ENCODE peak calls at places on chromosomes 5 and 9, in eight cellular contexts. One of them, this sample, is unnamed.

GRCh38 chr5:172852490-172853354 is 18.7 kb downstream of the ERGIC1 start:
- DNase-seq in RPMI7951: no peak
- DNase-seq in NCI-H1092: no peak
- DNase-seq in sciatic nerve: no peak
- DNase-seq in stimulated activated CD8-positive, alpha-beta memory T cell treated with anti-CD3 and anti-CD28 coated beads, Interleukin-7, amount 100 ng/mL, for 1 hour: no peak
- DNase-seq in islet precursor cell: no peak
- DNase-seq in keratinocyte: no peak
- DNase-seq in cardiac septum: no peak
- DNase-seq in this sample: no peak

GRCh38 chr9:131434673-131435072 is 40.8 kb downstream of the PRRC2B start:
- DNase-seq in RPMI7951: no peak
- DNase-seq in NCI-H1092: no peak
- DNase-seq in sciatic nerve: no peak
- DNase-seq in stimulated activated CD8-positive, alpha-beta memory T cell treated with anti-CD3 and anti-CD28 coated beads, Interleukin-7, amount 100 ng/mL, for 1 hour: no peak
- DNase-seq in islet precursor cell: no peak
- DNase-seq in keratinocyte: no peak
- DNase-seq in cardiac septum: no peak
- DNase-seq in this sample: peak

GRCh38 chr9:90815183-90815943 is 13.7 kb downstream of the SYK start:
- DNase-seq in RPMI7951: peak
- DNase-seq in NCI-H1092: no peak
- DNase-seq in sciatic nerve: peak
- DNase-seq in stimulated activated CD8-positive, alpha-beta memory T cell treated with anti-CD3 and anti-CD28 coated beads, Interleukin-7, amount 100 ng/mL, for 1 hour: no peak
- DNase-seq in islet precursor cell: no peak
- DNase-seq in keratinocyte: no peak
- DNase-seq in cardiac septum: no peak
- DNase-seq in this sample: no peak

GRCh38 chr9:34382054-34382453 is 5.4 kb upstream of the MYORG start:
- DNase-seq in RPMI7951: no peak
- DNase-seq in NCI-H1092: no peak
- DNase-seq in sciatic nerve: no peak
- DNase-seq in stimulated activated CD8-positive, alpha-beta memory T cell treated with anti-CD3 and anti-CD28 coated beads, Interleukin-7, amount 100 ng/mL, for 1 hour: no peak
- DNase-seq in islet precursor cell: no peak
- DNase-seq in keratinocyte: no peak
- DNase-seq in cardiac septum: no peak
- DNase-seq in this sample: no peak

GRCh38 chr9:95264954-95265615 is 52.4 kb downstream of the FANCC start:
- DNase-seq in RPMI7951: peak
- DNase-seq in NCI-H1092: no peak
- DNase-seq in sciatic nerve: no peak
- DNase-seq in stimulated activated CD8-positive, alpha-beta memory T cell treated with anti-CD3 and anti-CD28 coated beads, Interleukin-7, amount 100 ng/mL, for 1 hour: no peak
- DNase-seq in islet precursor cell: no peak
- DNase-seq in keratinocyte: no peak
- DNase-seq in cardiac septum: no peak
- DNase-seq in this sample: no peak

GRCh38 chr9:37806271-37806670 is 5.7 kb downstream of the DCAF10 start:
- DNase-seq in RPMI7951: no peak
- DNase-seq in NCI-H1092: no peak
- DNase-seq in sciatic nerve: no peak
- DNase-seq in stimulated activated CD8-positive, alpha-beta memory T cell treated with anti-CD3 and anti-CD28 coated beads, Interleukin-7, amount 100 ng/mL, for 1 hour: no peak
- DNase-seq in islet precursor cell: no peak
- DNase-seq in keratinocyte: no peak
- DNase-seq in cardiac septum: no peak
- DNase-seq in this sample: no peak

GRCh38 chr9:122099271-122099869 is 6.3 kb upstream of the TTLL11 start:
- DNase-seq in RPMI7951: peak
- DNase-seq in NCI-H1092: peak
- DNase-seq in sciatic nerve: peak
- DNase-seq in stimulated activated CD8-positive, alpha-beta memory T cell treated with anti-CD3 and anti-CD28 coated beads, Interleukin-7, amount 100 ng/mL, for 1 hour: peak
- DNase-seq in islet precursor cell: peak
- DNase-seq in keratinocyte: no peak
- DNase-seq in cardiac septum: peak
- DNase-seq in this sample: no peak

GRCh38 chr5:93162201-93162654 is 418.8 kb downstream of the NR2F1-AS1 start:
- DNase-seq in RPMI7951: peak
- DNase-seq in NCI-H1092: peak
- DNase-seq in sciatic nerve: no peak
- DNase-seq in stimulated activated CD8-positive, alpha-beta memory T cell treated with anti-CD3 and anti-CD28 coated beads, Interleukin-7, amount 100 ng/mL, for 1 hour: no peak
- DNase-seq in islet precursor cell: peak
- DNase-seq in keratinocyte: no peak
- DNase-seq in cardiac septum: no peak
- DNase-seq in this sample: no peak

GRCh38 chr5:38634961-38635369 is 78.5 kb upstream of the LIFR start:
- DNase-seq in RPMI7951: no peak
- DNase-seq in NCI-H1092: no peak
- DNase-seq in sciatic nerve: no peak
- DNase-seq in stimulated activated CD8-positive, alpha-beta memory T cell treated with anti-CD3 and anti-CD28 coated beads, Interleukin-7, amount 100 ng/mL, for 1 hour: no peak
- DNase-seq in islet precursor cell: no peak
- DNase-seq in keratinocyte: no peak
- DNase-seq in cardiac septum: no peak
- DNase-seq in this sample: no peak

GRCh38 chr5:52580921-52581320 is 206.8 kb upstream of the ITGA1 start:
- DNase-seq in RPMI7951: peak
- DNase-seq in NCI-H1092: no peak
- DNase-seq in sciatic nerve: no peak
- DNase-seq in stimulated activated CD8-positive, alpha-beta memory T cell treated with anti-CD3 and anti-CD28 coated beads, Interleukin-7, amount 100 ng/mL, for 1 hour: no peak
- DNase-seq in islet precursor cell: no peak
- DNase-seq in keratinocyte: peak
- DNase-seq in cardiac septum: no peak
- DNase-seq in this sample: no peak

GRCh38 chr9:33814816-33815215 is 2.1 kb upstream of the UBE2R2 start:
- DNase-seq in RPMI7951: no peak
- DNase-seq in NCI-H1092: no peak
- DNase-seq in sciatic nerve: no peak
- DNase-seq in stimulated activated CD8-positive, alpha-beta memory T cell treated with anti-CD3 and anti-CD28 coated beads, Interleukin-7, amount 100 ng/mL, for 1 hour: no peak
- DNase-seq in islet precursor cell: no peak
- DNase-seq in keratinocyte: no peak
- DNase-seq in cardiac septum: no peak
- DNase-seq in this sample: no peak

GRCh38 chr9:70539526-70539925 is 125.1 kb upstream of the KLF9 start:
- DNase-seq in RPMI7951: no peak
- DNase-seq in NCI-H1092: no peak
- DNase-seq in sciatic nerve: no peak
- DNase-seq in stimulated activated CD8-positive, alpha-beta memory T cell treated with anti-CD3 and anti-CD28 coated beads, Interleukin-7, amount 100 ng/mL, for 1 hour: no peak
- DNase-seq in islet precursor cell: no peak
- DNase-seq in keratinocyte: no peak
- DNase-seq in cardiac septum: no peak
- DNase-seq in this sample: no peak

GRCh38 chr9:82052081-82052480 is 63.5 kb downstream of the SPATA31D1 start:
- DNase-seq in RPMI7951: no peak
- DNase-seq in NCI-H1092: no peak
- DNase-seq in sciatic nerve: no peak
- DNase-seq in stimulated activated CD8-positive, alpha-beta memory T cell treated with anti-CD3 and anti-CD28 coated beads, Interleukin-7, amount 100 ng/mL, for 1 hour: no peak
- DNase-seq in islet precursor cell: no peak
- DNase-seq in keratinocyte: no peak
- DNase-seq in cardiac septum: no peak
- DNase-seq in this sample: no peak

GRCh38 chr9:114033397-114034103 is 44.5 kb downstream of the AMBP start:
- DNase-seq in RPMI7951: no peak
- DNase-seq in NCI-H1092: no peak
- DNase-seq in sciatic nerve: no peak
- DNase-seq in stimulated activated CD8-positive, alpha-beta memory T cell treated with anti-CD3 and anti-CD28 coated beads, Interleukin-7, amount 100 ng/mL, for 1 hour: no peak
- DNase-seq in islet precursor cell: peak
- DNase-seq in keratinocyte: no peak
- DNase-seq in cardiac septum: peak
- DNase-seq in this sample: no peak

GRCh38 chr5:34811691-34812090 is 27.3 kb upstream of the TTC23L start:
- DNase-seq in RPMI7951: no peak
- DNase-seq in NCI-H1092: no peak
- DNase-seq in sciatic nerve: no peak
- DNase-seq in stimulated activated CD8-positive, alpha-beta memory T cell treated with anti-CD3 and anti-CD28 coated beads, Interleukin-7, amount 100 ng/mL, for 1 hour: no peak
- DNase-seq in islet precursor cell: no peak
- DNase-seq in keratinocyte: no peak
- DNase-seq in cardiac septum: no peak
- DNase-seq in this sample: no peak

This sample was measured in RWPE2.